ENCODE peak calls at places on chromosomes 5 and 9, in eight cellular contexts. V, Y, W, X, U, R, F and Q are unnamed samples.

GRCh38 chr5:14071433-14071832 is 71.7 kb upstream of the TRIO start:
- DNase-seq in W (no peak), R (no peak), Y (no peak), X (no peak), V (no peak), F (no peak), U (no peak), Q (no peak)

GRCh38 chr5:40483316-40483715 is 196.4 kb upstream of the PTGER4 start:
- DNase-seq in X (no peak), R (no peak), U (no peak), W (no peak), V (no peak), Y (no peak), F (no peak), Q (no peak)

GRCh38 chr5:172335721-172336120 is 52.2 kb upstream of the UBTD2 start:
- DNase-seq in F (no peak), Y (no peak), U (no peak), W (no peak), V (no peak), X (no peak), R (no peak), Q (no peak)

GRCh38 chr5:62717211-62717927 is 138.8 kb downstream of the LRRC70 start:
- DNase-seq in V (no peak), W (no peak), X (no peak), U (no peak), Y (no peak), R (no peak), F (no peak), Q (no peak)

GRCh38 chr5:60668715-60669304 is 31.2 kb downstream of the DEPDC1B start:
- DNase-seq in F (no peak), U (no peak), Y (no peak), R (no peak), X (no peak), W (peak; percentile 43), V (no peak), Q (no peak)

GRCh38 chr5:68049053-68049713 is 166.4 kb upstream of the PIK3R1 start:
- DNase-seq in R (no peak), X (no peak), F (no peak), U (no peak), Y (no peak), W (no peak), V (no peak), Q (no peak)

GRCh38 chr5:14872070-14872989 is 752 bp upstream of the ANKH start:
- DNase-seq in R (peak; percentile 60), X (peak; percentile 56), U (peak; percentile 88), Y (peak; percentile 58), W (peak; percentile 48), V (peak; percentile 52), F (peak; percentile 61), Q (no peak)

GRCh38 chr9:37324691-37325490 is 97.6 kb upstream of the GRHPR start:
- DNase-seq in R (no peak), F (no peak), U (no peak), X (no peak), W (no peak), V (no peak), Y (no peak), Q (no peak)

GRCh38 chr9:126151671-126152050 is 175.0 kb upstream of the MVB12B start:
- DNase-seq in U (peak; percentile 30), R (no peak), F (no peak), V (no peak), W (no peak), Y (no peak), X (no peak), Q (no peak)

GRCh38 chr9:126152622-126153362 is 173.8 kb upstream of the MVB12B start:
- DNase-seq in R (no peak), U (no peak), X (no peak), Y (no peak), W (no peak), F (no peak), V (no peak), Q (no peak)

GRCh38 chr9:126154869-126155268 is 171.8 kb upstream of the MVB12B start:
- DNase-seq in V (no peak), F (no peak), Y (no peak), R (no peak), U (peak; percentile 32), W (no peak), X (no peak), Q (no peak)

GRCh38 chr9:126154182-126154827 is 172.3 kb upstream of the MVB12B start:
- DNase-seq in U (peak; percentile 37), X (no peak), V (no peak), R (no peak), W (no peak), F (no peak), Y (no peak), Q (no peak)

DNA sequence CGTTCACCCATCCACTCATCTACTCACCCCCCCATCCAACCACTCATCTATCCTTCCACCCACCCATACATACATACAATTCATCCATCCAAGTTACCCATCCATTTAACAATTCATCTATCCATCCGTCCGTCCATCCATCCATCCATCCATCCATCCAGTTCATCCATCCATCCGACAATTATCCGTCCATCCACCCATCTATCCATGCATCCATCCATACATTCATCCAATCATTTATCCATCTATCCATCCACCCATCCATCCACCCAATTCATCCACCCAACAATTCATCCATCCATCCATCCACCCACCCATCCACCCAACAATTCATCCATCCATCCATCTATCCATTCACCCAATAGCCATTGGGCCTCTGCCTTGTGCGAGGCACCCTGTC is 173.2 kb upstream of the MVB12B start:
- DNase-seq in V (no peak), U (no peak), F (no peak), X (no peak), W (no peak), R (no peak), Y (no peak), Q (no peak)
- TF ChIP-seq POLR2A in V (no peak), U (no peak), F (no peak), X (no peak), W (no peak), R (no peak), Y (no peak), Q (no peak)

GRCh38 chr9:93132287-93132927 is 1.6 kb downstream of the NINJ1 start:
- DNase-seq in U (peak; percentile 84), F (peak; percentile 42), V (peak; percentile 65), X (peak; percentile 83), R (peak; percentile 63), W (peak; percentile 54), Y (peak; percentile 47), Q (no peak)
- TF ChIP-seq POLR2A in U (no peak), F (no peak), V (no peak), X (peak; percentile 30), R (no peak), W (no peak), Y (no peak), Q (no peak)

GRCh38 chr9:122930541-122930932 is 775 bp downstream of the ZBTB26 start:
- DNase-seq in W (no peak), V (no peak), Y (no peak), F (no peak), R (no peak), X (no peak), U (no peak), Q (no peak)

GRCh38 chr9:122936464-122936863 is 4.4 kb upstream of the RABGAP1 start:
- DNase-seq in R (no peak), F (no peak), W (no peak), Y (no peak), U (no peak), V (no peak), X (no peak), Q (no peak)

GRCh38 chr9:122930933-122931850 is at the start of gene ZBTB26:
- DNase-seq in V (peak; percentile 91), R (peak; percentile 87), X (peak; percentile 89), F (peak; percentile 97), U (peak; percentile 98), W (peak; percentile 93), Y (peak; percentile 90), Q (peak; percentile 90)

GRCh38 chr9:122929803-122930354 is 1.4 kb downstream of the ZBTB26 start:
- DNase-seq in V (no peak), F (no peak), Y (no peak), R (no peak), X (no peak), U (no peak), W (no peak), Q (no peak)

GRCh38 chr9:122931851-122932199 is 513 bp upstream of the ZBTB26 start:
- DNase-seq in U (no peak), F (no peak), R (no peak), X (no peak), V (no peak), Y (no peak), W (no peak), Q (no peak)
- TF ChIP-seq POLR2A in U (no peak), F (peak; percentile 3), R (no peak), X (no peak), V (no peak), Y (no peak), W (no peak), Q (peak; percentile 9)

GRCh38 chr9:125126019-125126746 is 17.1 kb downstream of the SCAI start:
- DNase-seq in U (peak; percentile 93), F (peak; percentile 26), Y (peak; percentile 84), R (peak; percentile 75), V (peak; percentile 33), W (peak; percentile 20), X (peak; percentile 67), Q (peak; percentile 47)
- TF ChIP-seq POLR2A in U (no peak), F (no peak), Y (no peak), R (no peak), V (no peak), W (no peak), X (no peak), Q (peak; percentile 36)

DNA sequence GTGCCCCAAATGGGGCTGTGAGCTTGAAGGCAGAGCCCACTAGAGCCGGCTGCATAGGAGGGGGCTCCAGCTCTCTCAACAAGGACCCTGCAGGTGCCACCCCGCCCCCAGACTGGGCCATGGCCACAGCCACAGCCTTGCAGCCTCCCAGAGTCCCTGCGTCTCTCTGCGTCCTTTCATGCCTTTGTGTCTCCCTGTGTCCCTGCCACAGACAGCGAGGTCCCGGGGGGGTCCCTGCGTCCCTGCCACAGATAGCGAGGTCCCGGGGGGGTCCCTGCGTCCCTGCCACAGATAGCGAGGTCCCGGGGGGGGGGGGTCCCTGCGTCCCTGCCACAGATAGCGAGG is 6.3 kb downstream of the NOXA1 start:
- DNase-seq in U (no peak), R (no peak), X (no peak), W (no peak), V (no peak), Y (no peak), F (no peak), Q (no peak)
- TF ChIP-seq POLR2A in U (no peak), R (no peak), X (no peak), W (no peak), V (no peak), Y (no peak), F (no peak), Q (no peak)